ENCODE peak calls at places on chromosomes 5 and 9, in six cellular contexts. R is endothelial cell of umbilical vein, E is esophagus squamous epithelium, Z is AG08395, W is ureter, K is thyroid gland. P is an unnamed sample.
A peak's percentile ranks its signal among the peaks of the same experiment; 100 is the strongest.

GRCh38 chr9:126234681-126235349 is 91.8 kb upstream of the MVB12B start:
- DNase-seq in Z (no peak), K (no peak), W (no peak), E (no peak), R (no peak), P (no peak)

GRCh38 chr9:130297371-130297770 is 31.8 kb downstream of the HMCN2 start:
- DNase-seq in K (peak; percentile 52), E (no peak), R (no peak), W (peak; percentile 70), Z (no peak), P (no peak)

GRCh38 chr5:140146523-140146842 is 20.7 kb downstream of the IGIP start:
- DNase-seq in Z (no peak), W (no peak), E (no peak), R (no peak), K (no peak), P (no peak)

GRCh38 chr5:101866473-101866872 is 429.6 kb downstream of the SLCO4C1 start:
- DNase-seq in W (no peak), K (no peak), E (no peak), R (no peak), Z (no peak), P (no peak)

GRCh38 chr5:168600409-168600808 is 21.2 kb upstream of the PANK3 start:
- DNase-seq in W (no peak), E (no peak), K (peak; percentile 8), Z (no peak), R (no peak), P (peak; percentile 37)

GRCh38 chr9:129995409-129996160 is 47.4 kb downstream of the FNBP1 start:
- DNase-seq in E (no peak), R (peak; percentile 32), Z (peak; percentile 30), K (no peak), W (no peak), P (no peak)

GRCh38 chr5:89313804-89314588 is 431.0 kb upstream of the MEF2C start:
- DNase-seq in Z (peak; percentile 67), K (no peak), R (peak; percentile 70), W (no peak), E (no peak), P (no peak)

GRCh38 chr5:14685757-14686156 is 21.2 kb downstream of the OTULIN start:
- DNase-seq in K (no peak), Z (peak; percentile 79), W (no peak), R (peak; percentile 59), E (no peak), P (no peak)

GRCh38 chr5:124873189-124873588 is 126.8 kb upstream of the ZNF608 start:
- DNase-seq in W (no peak), R (no peak), E (no peak), Z (no peak), K (no peak), P (no peak)

GRCh38 chr5:137791803-137792202 is 37.6 kb upstream of the HNRNPA0 start:
- DNase-seq in K (no peak), E (no peak), W (no peak), Z (no peak), R (no peak), P (no peak)

GRCh38 chr9:108928386-108928785 is 5.5 kb downstream of the ELP1 start:
- DNase-seq in Z (no peak), K (no peak), W (no peak), R (no peak), E (no peak), P (no peak)

GRCh38 chr5:1502046-1502736 is 21.6 kb downstream of the LPCAT1 start:
- DNase-seq in E (peak; percentile 10), R (no peak), W (no peak), Z (no peak), K (no peak), P (no peak)

GRCh38 chr5:17381926-17382325 is 116.1 kb upstream of the TAF11L2 start:
- DNase-seq in W (no peak), Z (no peak), R (no peak), E (no peak), K (no peak), P (no peak)

GRCh38 chr5:135832263-135832555 is 2.3 kb upstream of the SLC25A48 start:
- DNase-seq in Z (no peak), R (no peak), W (peak; percentile 28), K (no peak), E (no peak), P (no peak)

P was measured in body of pancreas.